ENCODE peak calls at places on chromosome 1, in ten cellular contexts. H, I, M, A, L, Q, R, U, T and G are unnamed samples.
A peak's percentile ranks its signal among the peaks of the same experiment; 100 is the strongest.

GRCh38 chr1:3663999-3664699 is 11.8 kb downstream of the TP73 start:
- DNase-seq in A (no peak), I (no peak), M (peak; percentile 77), T (no peak), H (no peak), U (no peak), R (no peak), Q (no peak), L (no peak), G (no peak)

GRCh38 chr1:226154593-226154992 is 31.9 kb downstream of the ACBD3 start:
- DNase-seq in L (no peak), A (no peak), R (no peak), M (no peak), H (no peak), T (no peak), Q (no peak), U (no peak), I (no peak), G (no peak)

GRCh38 chr1:23799570-23800395 is 771 bp downstream of the GALE start:
- DNase-seq in I (peak; percentile 71), T (peak; percentile 97), Q (peak; percentile 96), A (peak; percentile 47), M (peak; percentile 91), R (peak; percentile 72), H (no peak), U (peak; percentile 90), L (peak; percentile 90), G (peak; percentile 63)

GRCh38 chr1:41461790-41462679 is 22.4 kb downstream of the EDN2 start:
- DNase-seq in U (no peak), T (no peak), H (no peak), Q (no peak), R (no peak), I (no peak), L (no peak), M (no peak), A (no peak), G (no peak)

GRCh38 chr1:164576311-164577271 is 17.6 kb downstream of the PBX1 start:
- DNase-seq in R (peak; percentile 63), H (no peak), I (no peak), M (peak; percentile 59), A (no peak), L (no peak), T (no peak), Q (no peak), U (no peak), G (peak; percentile 59)

GRCh38 chr1:214604543-214604942 is 1.5 kb downstream of the CENPF start:
- DNase-seq in H (no peak), R (no peak), A (no peak), U (no peak), T (peak; percentile 66), M (peak; percentile 22), I (peak; percentile 77), L (no peak), Q (peak; percentile 33), G (no peak)

GRCh38 chr1:196209265-196209664 is 399.0 kb downstream of the KCNT2 start:
- DNase-seq in M (no peak), T (no peak), U (no peak), L (no peak), I (no peak), H (no peak), A (no peak), Q (no peak), R (no peak), G (no peak)

GRCh38 chr1:70411360-70411844 is 334 bp downstream of the CTH start:
- DNase-seq in H (no peak), I (no peak), A (no peak), L (no peak), R (no peak), M (no peak), Q (no peak), U (no peak), T (no peak), G (no peak)

GRCh38 chr1:31666290-31666963 is 21.8 kb upstream of the PEF1 start:
- DNase-seq in Q (peak; percentile 32), M (peak; percentile 59), T (peak; percentile 31), A (no peak), L (no peak), U (peak; percentile 69), R (no peak), I (peak; percentile 42), H (no peak), G (peak; percentile 26)

GRCh38 chr1:216183427-216183826 is 239.8 kb downstream of the USH2A start:
- DNase-seq in A (no peak), M (no peak), H (no peak), Q (no peak), R (no peak), I (no peak), U (no peak), T (no peak), L (peak; percentile 2), G (no peak)

GRCh38 chr1:67314696-67315095 is 7.0 kb downstream of the IL12RB2 start:
- DNase-seq in L (peak; percentile 5), U (no peak), I (no peak), T (peak; percentile 40), H (no peak), Q (no peak), A (no peak), M (peak; percentile 63), R (no peak), G (no peak)

GRCh38 chr1:151135433-151136385 is 10.7 kb downstream of the SEMA6C start:
- DNase-seq in T (no peak), I (no peak), H (no peak), A (no peak), U (no peak), Q (no peak), L (no peak), R (no peak), M (peak; percentile 60), G (no peak)